ENCODE peak calls at places on chromosome 17, in eight cellular contexts. K, E, B, M, C, H, Q and Y are unnamed samples.
A peak's percentile ranks its signal among the peaks of the same experiment; 100 is the strongest.

GRCh38 chr17:38509008-38509771 is 80.9 kb downstream of the ARHGAP23 start:
- DNase-seq in K (peak; percentile 89), E (peak; percentile 62), B (peak; percentile 88), M (peak; percentile 60), C (peak; percentile 87), H (peak; percentile 22), Q (peak; percentile 82), Y (peak; percentile 90)

GRCh38 chr17:63611354-63611753 is 10.7 kb downstream of the TACO1 start:
- DNase-seq in K (no peak), E (no peak), B (no peak), M (no peak), C (no peak), H (no peak), Q (no peak), Y (no peak)

GRCh38 chr17:51119415-51120356 is 982 bp downstream of the SPAG9 start:
- DNase-seq in K (peak; percentile 55), E (peak; percentile 58), B (peak; percentile 70), M (peak; percentile 29), C (peak; percentile 65), H (no peak), Q (peak; percentile 78), Y (peak; percentile 81)

GRCh38 chr17:43737722-43738121 is 20.9 kb downstream of the SOST start:
- DNase-seq in K (no peak), E (no peak), B (no peak), M (no peak), C (no peak), H (no peak), Q (no peak), Y (no peak)

GRCh38 chr17:55407641-55408566 is 13.7 kb downstream of the MMD start:
- DNase-seq in K (no peak), E (no peak), B (no peak), M (no peak), C (no peak), H (no peak), Q (no peak), Y (no peak)

GRCh38 chr17:5707482-5707881 is 123.2 kb upstream of the NLRP1 start:
- DNase-seq in K (no peak), E (no peak), B (peak; percentile 36), M (no peak), C (no peak), H (no peak), Q (no peak), Y (no peak)

GRCh38 chr17:70158180-70158579 is 11.2 kb upstream of the KCNJ2 start:
- DNase-seq in K (no peak), E (no peak), B (no peak), M (no peak), C (no peak), H (no peak), Q (no peak), Y (no peak)

GRCh38 chr17:42288078-42288984 is at the start of gene STAT5A:
- DNase-seq in K (peak; percentile 54), E (peak; percentile 92), B (peak; percentile 76), M (peak; percentile 79), C (peak; percentile 68), H (peak; percentile 55), Q (peak; percentile 95), Y (peak; percentile 98)

GRCh38 chr17:79803997-79804855 is 7.3 kb upstream of the CBX8 start:
- DNase-seq in K (no peak), E (no peak), B (no peak), M (peak; percentile 51), C (peak; percentile 72), H (no peak), Q (no peak), Y (no peak)

GRCh38 chr17:62869885-62870580 is 61.9 kb upstream of the MARCHF10 start:
- DNase-seq in K (no peak), E (no peak), B (peak; percentile 71), M (no peak), C (peak; percentile 81), H (no peak), Q (no peak), Y (no peak)

GRCh38 chr17:16314189-16314588 is 39.1 kb downstream of the CENPV start:
- DNase-seq in K (no peak), E (no peak), B (no peak), M (no peak), C (no peak), H (no peak), Q (no peak), Y (no peak)